ENCODE peak calls at places on chromosomes 6 and 20, in six cellular contexts. G is kidney; J is stimulated activated CD8-positive, alpha-beta memory T cell treated with anti-CD3 and anti-CD28 coated beads, Interleukin-15, amount 100 ng/mL, for 24 hours; D is erythroblast; T is fibroblast of lung; K is mesothelial cell of epicardium. Z is an unnamed sample.

GRCh38 chr6:169589293-169589692 is 112.5 kb downstream of the WDR27 start:
- DNase-seq in G (no peak), J (no peak), D (no peak), T (no peak), K (no peak), Z (no peak)

GRCh38 chr6:53043626-53044025 is 21.6 kb upstream of the FBXO9 start:
- DNase-seq in G (no peak), J (no peak), D (no peak), T (peak), K (no peak), Z (no peak)

GRCh38 chr6:126252154-126252553 is 87.8 kb upstream of the CENPW start:
- DNase-seq in G (no peak), J (no peak), D (peak), T (no peak), K (no peak), Z (no peak)

GRCh38 chr6:68159433-68159832 is 475.6 kb upstream of the ADGRB3 start:
- DNase-seq in G (no peak), J (no peak), D (no peak), T (no peak), K (no peak), Z (no peak)

GRCh38 chr6:64280569-64280968 is 645.0 kb downstream of the PHF3 start:
- DNase-seq in G (no peak), J (no peak), D (peak), T (peak), K (no peak), Z (no peak)

GRCh38 chr20:10040070-10040970 is 5.5 kb downstream of the ANKEF1 start:
- DNase-seq in G (no peak), J (no peak), D (no peak), T (peak), K (no peak), Z (no peak)

GRCh38 chr6:2961971-2962370 is 9.4 kb downstream of the SERPINB6 start:
- DNase-seq in G (no peak), J (no peak), D (no peak), T (no peak), K (no peak), Z (no peak)

GRCh38 chr20:11626551-11626950 is 291.1 kb upstream of the BTBD3 start:
- DNase-seq in G (no peak), J (no peak), D (no peak), T (no peak), K (no peak), Z (no peak)

GRCh38 chr6:37761872-37762271 is 57.7 kb upstream of the ZFAND3 start:
- DNase-seq in G (no peak), J (no peak), D (no peak), T (no peak), K (no peak), Z (no peak)

GRCh38 chr20:48002517-48002970 is 217.3 kb upstream of the SULF2 start:
- DNase-seq in G (no peak), J (no peak), D (no peak), T (no peak), K (no peak), Z (no peak)

GRCh38 chr6:143333749-143334520 is 116.6 kb downstream of the ADAT2 start:
- DNase-seq in G (no peak), J (no peak), D (no peak), T (no peak), K (no peak), Z (no peak)

GRCh38 chr20:36064661-36065426 is 89.7 kb upstream of the EPB41L1 start:
- DNase-seq in G (peak), J (peak), D (peak), T (peak), K (peak), Z (peak)

GRCh38 chr6:45555981-45556771 is 178.4 kb upstream of the SUPT3H start:
- DNase-seq in G (no peak), J (no peak), D (no peak), T (peak), K (no peak), Z (peak)

GRCh38 chr6:109964949-109965348 is 13.2 kb upstream of the GPR6 start:
- DNase-seq in G (no peak), J (no peak), D (no peak), T (no peak), K (no peak), Z (no peak)

GRCh38 chr6:169495601-169496000 is 206.2 kb downstream of the WDR27 start:
- DNase-seq in G (no peak), J (no peak), D (no peak), T (peak), K (no peak), Z (no peak)

GRCh38 chr20:45011108-45011526 is 44.8 kb downstream of the STK4 start:
- DNase-seq in G (no peak), J (no peak), D (peak), T (peak), K (no peak), Z (peak)

GRCh38 chr6:25295651-25296050 is 16.5 kb downstream of the CARMIL1 start:
- DNase-seq in G (no peak), J (no peak), D (no peak), T (no peak), K (no peak), Z (no peak)

GRCh38 chr6:148593130-148593812 is 153.6 kb upstream of the UST start:
- DNase-seq in G (no peak), J (no peak), D (no peak), T (peak), K (no peak), Z (no peak)

GRCh38 chr6:159104163-159104885 is 59.5 kb upstream of the TAGAP start:
- DNase-seq in G (peak), J (no peak), D (peak), T (peak), K (no peak), Z (peak)

GRCh38 chr6:157272372-157272771 is 50.9 kb downstream of the TMEM242 start:
- DNase-seq in G (no peak), J (no peak), D (no peak), T (no peak), K (no peak), Z (no peak)

GRCh38 chr6:99080191-99080590 is 132.4 kb upstream of the FBXL4 start:
- DNase-seq in G (no peak), J (no peak), D (no peak), T (no peak), K (no peak), Z (no peak)

GRCh38 chr6:63677282-63677681 is 41.7 kb downstream of the PHF3 start:
- DNase-seq in G (no peak), J (no peak), D (peak), T (peak), K (no peak), Z (no peak)

GRCh38 chr20:60037120-60037499 is 78.9 kb downstream of the CDH26 start:
- DNase-seq in G (no peak), J (no peak), D (no peak), T (no peak), K (no peak), Z (no peak)

GRCh38 chr20:51354769-51355319 is 187.7 kb downstream of the NFATC2 start:
- DNase-seq in G (peak), J (no peak), D (no peak), T (no peak), K (no peak), Z (no peak)

GRCh38 chr6:87922947-87923330 is 124.7 kb upstream of the SPACA1 start:
- DNase-seq in G (no peak), J (no peak), D (no peak), T (no peak), K (no peak), Z (no peak)

GRCh38 chr6:88238065-88238464 is 71.9 kb upstream of the CNR1 start:
- DNase-seq in G (no peak), J (no peak), D (peak), T (no peak), K (no peak), Z (no peak)

GRCh38 chr6:27617046-27617687 is 144.3 kb upstream of the ZNF184 start:
- DNase-seq in G (no peak), J (no peak), D (no peak), T (peak), K (no peak), Z (no peak)

GRCh38 chr6:4948781-4949450 is 54.9 kb downstream of the RPP40 start:
- DNase-seq in G (no peak), J (no peak), D (peak), T (no peak), K (no peak), Z (no peak)

GRCh38 chr6:134585529-134585873 is 267.6 kb upstream of the SGK1 start:
- DNase-seq in G (no peak), J (no peak), D (peak), T (no peak), K (no peak), Z (no peak)

GRCh38 chr6:76861403-76861802 is 601.9 kb downstream of the HTR1B start:
- DNase-seq in G (no peak), J (no peak), D (peak), T (no peak), K (no peak), Z (no peak)

GRCh38 chr20:4683261-4683660 is 38.4 kb upstream of the PRND start:
- DNase-seq in G (no peak), J (no peak), D (no peak), T (no peak), K (no peak), Z (no peak)